ENCODE peak calls at places on chromosomes 7 and 10, in seven cellular contexts. A is breast epithelium, K is H1, D is adrenal gland, Q is thyroid gland, W is HCT116, I is right lobe of liver. T is an unnamed sample. For H3K27me3, the result is how much of the 10 kb centered on the place peaks cover.

GRCh38 chr7:3722396-3722846 is 421.4 kb downstream of the SDK1 start:
- DNase-seq in I (no peak), A (no peak), K (peak), Q (no peak), D (no peak), W (peak), T (no peak)

GRCh38 chr10:114115661-114116060 is 58.3 kb downstream of the CCDC186 start:
- DNase-seq in W (no peak), I (no peak), D (no peak), Q (no peak), K (no peak), A (no peak), T (no peak)

GRCh38 chr7:91771394-91771793 is 109.1 kb downstream of the MTERF1 start:
- DNase-seq in K (no peak), A (no peak), W (no peak), I (no peak), D (no peak), Q (no peak), T (no peak)

GRCh38 chr7:108415821-108416536 is 40.3 kb downstream of the NRCAM start:
- DNase-seq in A (no peak), D (no peak), K (no peak), Q (no peak), I (no peak), W (no peak), T (no peak)

GRCh38 chr10:12780634-12781601 is 220.6 kb downstream of the CCDC3 start:
- DNase-seq in A (no peak), K (no peak), D (no peak), W (no peak), Q (peak), I (no peak), T (no peak)

GRCh38 chr7:82592416-82592815 is 148.8 kb upstream of the CACNA2D1 start:
- DNase-seq in D (no peak), A (no peak), W (no peak), K (no peak), Q (no peak), I (no peak), T (no peak)

GRCh38 chr7:128347573-128348147 is 4.0 kb upstream of the RBM28 start:
- DNase-seq in I (no peak), K (no peak), Q (peak), A (no peak), W (peak), D (peak), T (no peak)

GRCh38 chr10:70575874-70576802 is 26.4 kb downstream of the PRF1 start:
- DNase-seq in D (peak), W (peak), A (no peak), K (no peak), Q (peak), I (no peak), T (peak)

GRCh38 chr7:2063562-2064360 is 169.0 kb downstream of the MAD1L1 start:
- DNase-seq in W (no peak), A (no peak), D (peak), K (no peak), I (no peak), Q (peak), T (peak)

GRCh38 chr7:66779669-66780408 is 39.3 kb downstream of the RABGEF1 start:
- DNase-seq in D (no peak), A (no peak), Q (no peak), W (no peak), K (no peak), I (no peak), T (no peak)

GRCh38 chr10:6838118-6838517 is 258.0 kb upstream of the PRKCQ start:
- DNase-seq in D (no peak), W (no peak), A (no peak), Q (no peak), I (no peak), K (no peak), T (no peak)

GRCh38 chr10:71234970-71235681 is 22.8 kb downstream of the UNC5B start:
- DNase-seq in D (peak), Q (no peak), K (no peak), W (no peak), A (no peak), I (no peak), T (peak)

GRCh38 chr7:108012499-108013430 is 9.8 kb upstream of the LAMB1 start:
- DNase-seq in D (no peak), K (no peak), W (no peak), Q (peak), I (no peak), A (no peak), T (no peak)

GRCh38 chr10:23095966-23096813 is 811 bp downstream of the MSRB2 start:
- DNase-seq in W (no peak), Q (peak), A (peak), I (peak), K (no peak), D (peak), T (peak)

DNA sequence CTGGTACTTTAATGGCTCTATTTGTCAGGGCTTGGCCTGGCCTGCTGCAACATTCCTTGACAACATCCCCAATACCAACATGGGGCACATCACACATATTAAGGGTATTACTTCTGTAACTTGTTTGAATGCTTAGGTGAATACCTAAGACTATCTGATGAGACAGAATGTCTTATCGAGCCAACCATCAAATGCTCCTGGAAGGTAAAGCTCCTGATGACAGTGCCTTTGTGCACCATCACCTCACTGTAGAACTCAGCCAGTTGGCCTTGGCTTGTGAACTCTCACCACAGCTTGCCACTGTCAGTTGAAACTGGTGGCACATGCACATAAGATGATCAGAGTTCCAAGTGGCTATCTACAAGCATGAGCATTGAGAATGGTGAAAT is 3.7 kb upstream of the MYO1G start:
- DNase-seq in I (no peak), D (no peak), Q (no peak), A (no peak), K (no peak), W (no peak), T (no peak)
- TF ChIP-seq POLR2A in I (no peak), D (no peak), Q (no peak), A (no peak), K (peak), W (no peak), T (no peak)

GRCh38 chr10:103278862-103279298 is 1.9 kb downstream of the INA start:
- DNase-seq in D (peak), A (no peak), W (no peak), I (no peak), K (no peak), Q (peak), T (peak)

GRCh38 chr10:103278424-103278823 is 1.5 kb downstream of the INA start:
- DNase-seq in I (no peak), Q (no peak), D (no peak), A (no peak), K (no peak), W (no peak), T (no peak)

GRCh38 chr10:103276251-103276936 is 544 bp upstream of the INA start:
- DNase-seq in Q (no peak), I (no peak), D (no peak), W (no peak), A (no peak), K (no peak), T (no peak)

GRCh38 chr10:103276941-103277712 is at the start of gene INA:
- DNase-seq in I (no peak), D (no peak), A (no peak), Q (peak), K (no peak), W (no peak), T (no peak)

DNA sequence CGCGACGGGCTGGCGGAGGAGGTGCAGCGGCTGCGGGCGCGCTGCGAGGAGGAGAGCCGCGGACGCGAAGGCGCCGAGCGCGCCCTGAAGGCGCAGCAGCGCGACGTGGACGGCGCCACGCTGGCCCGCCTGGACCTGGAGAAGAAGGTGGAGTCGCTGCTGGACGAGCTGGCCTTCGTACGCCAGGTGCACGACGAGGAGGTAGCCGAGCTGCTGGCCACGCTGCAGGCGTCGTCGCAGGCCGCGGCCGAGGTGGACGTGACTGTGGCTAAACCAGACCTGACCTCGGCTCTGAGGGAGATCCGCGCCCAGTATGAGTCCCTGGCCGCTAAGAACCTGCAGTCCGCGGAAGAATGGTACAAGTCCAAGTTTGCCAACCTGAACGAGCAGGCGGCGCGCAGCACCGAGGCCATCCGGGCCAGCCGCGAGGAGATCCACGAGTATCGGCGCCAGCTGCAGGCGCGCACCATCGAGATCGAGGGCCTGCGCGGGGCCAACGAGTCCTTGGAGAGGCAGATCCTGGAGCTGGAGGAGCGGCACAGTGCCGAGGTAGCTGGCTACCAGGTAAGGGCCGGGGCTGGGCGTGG is 868 bp downstream of the INA start:
- DNase-seq in K (no peak), I (no peak), A (no peak), D (no peak), Q (no peak), W (no peak), T (no peak)
- H3K27me3 ChIP-seq in K (under half), I (under half), A (under half), D (under half), Q (under half), W (under half), T (half or more)

DNA sequence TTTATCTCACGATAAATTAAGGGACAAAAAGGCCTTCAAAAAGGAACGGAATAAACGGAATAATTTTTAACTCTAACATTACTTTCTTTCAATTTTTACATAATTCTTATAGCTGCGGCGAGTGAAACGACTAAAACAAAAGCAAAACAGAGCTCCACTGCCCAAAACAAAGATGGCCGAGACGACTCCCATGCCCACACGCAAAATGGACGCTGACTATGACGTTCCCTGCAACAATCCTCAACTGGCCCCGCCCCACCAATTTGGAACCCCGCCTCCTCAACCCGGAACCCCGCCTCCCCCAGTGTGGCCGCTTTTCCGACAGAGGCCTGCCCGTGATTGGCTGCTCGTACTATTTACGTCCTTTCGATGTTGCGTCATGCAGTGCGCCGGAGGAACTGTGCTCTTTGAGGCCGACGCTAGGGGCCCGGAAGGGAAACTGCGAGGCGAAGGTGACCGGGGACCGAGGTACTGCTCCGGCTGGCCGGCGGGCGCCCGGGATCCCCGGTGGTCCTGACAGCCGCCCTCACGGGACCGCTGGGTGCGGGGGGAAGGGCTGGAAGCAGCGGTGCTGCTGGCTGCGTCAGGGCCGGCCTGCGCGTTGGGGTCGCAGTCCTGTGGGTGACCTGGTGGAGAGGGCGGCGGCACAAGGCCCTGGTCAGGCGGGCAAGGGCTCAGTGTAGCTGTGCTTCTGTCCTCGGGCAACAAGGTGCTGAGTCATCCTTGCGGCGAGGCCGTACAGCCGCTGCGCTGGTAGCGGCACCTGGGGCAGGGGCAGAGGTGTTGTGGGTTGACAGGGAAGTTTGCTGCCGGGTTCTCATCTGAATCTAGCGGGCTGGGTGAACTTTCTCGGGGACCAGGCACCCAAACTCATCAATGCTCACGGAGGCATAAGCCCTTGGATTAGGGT is at the start of gene GHITM:
- DNase-seq in K (peak), W (peak), D (peak), Q (peak), I (peak), A (peak), T (peak)
- TF ChIP-seq CTCF in K (peak), W (no peak), D (peak), Q (peak), I (peak), A (peak), T (peak)

DNA sequence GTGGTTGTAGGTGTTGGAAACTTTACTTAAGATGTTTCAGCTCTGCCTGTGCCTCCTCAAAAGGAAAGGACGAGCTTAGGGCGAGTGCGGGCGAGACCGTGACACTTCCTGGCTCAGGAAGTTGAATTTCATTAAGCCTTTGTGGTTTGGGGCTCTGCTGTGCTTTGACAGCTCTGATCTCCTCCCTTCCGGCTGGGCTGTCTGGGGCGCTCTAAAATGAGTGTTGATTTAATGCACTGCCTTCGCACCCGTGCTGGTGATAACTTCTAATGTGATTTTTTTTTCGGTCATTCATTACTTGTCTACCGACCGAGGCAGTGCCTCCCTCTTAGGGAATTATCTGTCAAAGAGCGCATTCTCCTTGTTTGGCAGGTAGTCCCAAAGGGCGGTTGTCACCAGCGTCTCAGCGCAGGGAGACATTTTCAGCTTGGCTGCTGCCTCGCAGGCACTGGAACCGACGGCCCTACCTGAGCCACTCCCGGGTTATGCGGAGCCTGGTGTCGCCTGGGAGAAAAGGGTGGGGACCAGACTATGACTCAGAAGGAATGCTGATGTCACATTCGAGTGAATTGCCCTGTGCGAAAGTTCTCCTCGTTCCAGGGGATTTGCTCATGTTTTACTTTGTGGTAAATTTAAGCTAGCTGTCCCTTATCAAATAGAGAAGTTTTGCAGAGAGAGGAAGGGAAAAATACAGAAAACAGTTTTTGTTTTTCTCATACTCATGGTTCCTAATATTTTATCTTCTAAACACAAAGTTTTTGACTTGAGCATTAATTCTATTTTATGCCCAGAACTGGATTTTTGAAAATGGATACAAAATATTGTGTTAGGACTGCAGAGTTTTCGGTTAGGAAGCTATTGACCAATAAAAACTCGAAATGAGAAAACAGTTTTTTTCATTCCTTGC is 920 bp downstream of the TES start:
- DNase-seq in Q (peak), I (peak), K (peak), W (peak), A (peak), D (peak), T (peak)
- TF ChIP-seq POLR2A in Q (peak), I (peak), K (peak), W (peak), A (peak), D (peak), T (peak)

GRCh38 chr10:127734753-127735152 is 2.2 kb upstream of the FOXI2 start:
- DNase-seq in W (no peak), Q (no peak), A (no peak), D (no peak), I (no peak), K (no peak), T (no peak)
- H3K27me3 ChIP-seq in W (under half), Q (under half), A (under half), D (half or more), I (under half), K (half or more), T (half or more)

GRCh38 chr10:3231951-3232730 is 59.6 kb upstream of the PITRM1 start:
- DNase-seq in W (no peak), Q (no peak), I (no peak), K (no peak), D (no peak), A (no peak), T (no peak)
- TF ChIP-seq CTCF in W (peak), Q (no peak), I (no peak), K (peak), D (no peak), A (no peak), T (peak)

GRCh38 chr10:88074971-88075370 is 211.5 kb downstream of the PTEN start:
- DNase-seq in I (no peak), K (no peak), Q (no peak), W (no peak), A (no peak), D (no peak), T (no peak)
- TF ChIP-seq POLR2A in I (no peak), K (no peak), Q (no peak), W (no peak), A (no peak), D (no peak), T (no peak)

GRCh38 chr7:143255564-143255963 is 7.7 kb upstream of the GSTK1 start:
- DNase-seq in I (no peak), K (no peak), W (no peak), D (no peak), Q (no peak), A (no peak), T (no peak)

GRCh38 chr7:143256932-143257331 is 6.3 kb upstream of the GSTK1 start:
- DNase-seq in A (no peak), D (no peak), K (no peak), Q (no peak), W (no peak), I (no peak), T (no peak)

GRCh38 chr7:143258830-143259229 is 4.4 kb upstream of the GSTK1 start:
- DNase-seq in Q (no peak), A (no peak), W (no peak), K (no peak), I (peak), D (no peak), T (no peak)

GRCh38 chr7:143256325-143256724 is 6.9 kb upstream of the GSTK1 start:
- DNase-seq in K (no peak), Q (no peak), A (no peak), W (no peak), D (no peak), I (no peak), T (no peak)

DNA sequence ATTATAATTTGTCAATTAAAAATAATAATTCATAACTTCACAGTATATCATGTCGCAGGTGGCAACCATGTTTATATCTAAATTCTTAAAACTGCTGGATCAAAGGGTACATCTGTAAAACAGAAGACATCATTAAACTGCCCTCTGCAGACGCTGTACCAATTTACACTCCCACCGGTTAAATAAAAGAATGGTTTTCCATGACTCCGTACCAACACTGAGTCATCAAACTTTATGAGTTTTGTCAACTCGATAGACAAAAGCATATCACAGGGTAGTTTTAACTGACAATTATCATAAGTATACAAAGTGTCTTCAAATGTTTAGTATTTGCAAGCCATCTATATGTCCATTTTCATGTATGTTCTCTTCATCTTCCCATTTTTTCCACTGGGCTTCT is 5.7 kb upstream of the GSTK1 start:
- DNase-seq in D (no peak), W (no peak), K (no peak), A (no peak), I (no peak), Q (no peak), T (no peak)
- H3K27me3 ChIP-seq in D (under half), W (under half), K (under half), A (under half), I (under half), Q (under half), T (under half)